ENCODE peak calls at places on chromosomes 12 and 14, in seven cellular contexts. One of them, this sample, is unnamed.

GRCh38 chr14:64973026-64973442 is 898 bp upstream of the RAB15 start:
- DNase-seq in glomerular endothelial cell: no peak
- DNase-seq in CD8-positive, alpha-beta memory T cell: no peak
- DNase-seq in pancreas: no peak
- DNase-seq in neural progenitor cell: no peak
- DNase-seq in Peyer's patch: no peak
- DNase-seq in lung: no peak
- DNase-seq in this sample: no peak

GRCh38 chr12:82461393-82461792 is 103.1 kb downstream of the METTL25 start:
- DNase-seq in glomerular endothelial cell: peak
- DNase-seq in CD8-positive, alpha-beta memory T cell: no peak
- DNase-seq in pancreas: no peak
- DNase-seq in neural progenitor cell: no peak
- DNase-seq in Peyer's patch: no peak
- DNase-seq in lung: no peak
- DNase-seq in this sample: no peak

GRCh38 chr14:49732896-49733295 is 35.1 kb upstream of the KLHDC2 start:
- DNase-seq in glomerular endothelial cell: no peak
- DNase-seq in CD8-positive, alpha-beta memory T cell: no peak
- DNase-seq in pancreas: no peak
- DNase-seq in neural progenitor cell: no peak
- DNase-seq in Peyer's patch: no peak
- DNase-seq in lung: no peak
- DNase-seq in this sample: no peak

GRCh38 chr14:67440513-67440912 is 28.5 kb upstream of the PLEK2 start:
- DNase-seq in glomerular endothelial cell: no peak
- DNase-seq in CD8-positive, alpha-beta memory T cell: no peak
- DNase-seq in pancreas: peak
- DNase-seq in neural progenitor cell: no peak
- DNase-seq in Peyer's patch: no peak
- DNase-seq in lung: no peak
- DNase-seq in this sample: peak

GRCh38 chr12:111363578-111363977 is 5.3 kb downstream of the PHETA1 start:
- DNase-seq in glomerular endothelial cell: no peak
- DNase-seq in CD8-positive, alpha-beta memory T cell: no peak
- DNase-seq in pancreas: no peak
- DNase-seq in neural progenitor cell: no peak
- DNase-seq in Peyer's patch: no peak
- DNase-seq in lung: no peak
- DNase-seq in this sample: no peak

GRCh38 chr14:50331596-50331995 is 19.5 kb downstream of the DMAC2L start:
- DNase-seq in glomerular endothelial cell: no peak
- DNase-seq in CD8-positive, alpha-beta memory T cell: no peak
- DNase-seq in pancreas: no peak
- DNase-seq in neural progenitor cell: no peak
- DNase-seq in Peyer's patch: no peak
- DNase-seq in lung: no peak
- DNase-seq in this sample: no peak

GRCh38 chr12:122523846-122524718 is 2.7 kb downstream of the RSRC2 start:
- DNase-seq in glomerular endothelial cell: no peak
- DNase-seq in CD8-positive, alpha-beta memory T cell: no peak
- DNase-seq in pancreas: no peak
- DNase-seq in neural progenitor cell: no peak
- DNase-seq in Peyer's patch: no peak
- DNase-seq in lung: no peak
- DNase-seq in this sample: no peak

GRCh38 chr12:34406228-34406995 is 384.1 kb downstream of the ALG10 start:
- DNase-seq in glomerular endothelial cell: no peak
- DNase-seq in CD8-positive, alpha-beta memory T cell: no peak
- DNase-seq in pancreas: peak
- DNase-seq in neural progenitor cell: no peak
- DNase-seq in Peyer's patch: peak
- DNase-seq in lung: no peak
- DNase-seq in this sample: no peak

GRCh38 chr12:62978768-62979167 is 43.8 kb upstream of the PPM1H start:
- DNase-seq in glomerular endothelial cell: no peak
- DNase-seq in CD8-positive, alpha-beta memory T cell: no peak
- DNase-seq in pancreas: no peak
- DNase-seq in neural progenitor cell: no peak
- DNase-seq in Peyer's patch: no peak
- DNase-seq in lung: no peak
- DNase-seq in this sample: no peak

GRCh38 chr12:65685514-65685913 is 138.8 kb upstream of the HMGA2 start:
- DNase-seq in glomerular endothelial cell: peak
- DNase-seq in CD8-positive, alpha-beta memory T cell: no peak
- DNase-seq in pancreas: no peak
- DNase-seq in neural progenitor cell: no peak
- DNase-seq in Peyer's patch: no peak
- DNase-seq in lung: no peak
- DNase-seq in this sample: no peak

GRCh38 chr12:6370576-6370935 is 4.8 kb downstream of the SCNN1A start:
- DNase-seq in glomerular endothelial cell: no peak
- DNase-seq in CD8-positive, alpha-beta memory T cell: no peak
- DNase-seq in pancreas: no peak
- DNase-seq in neural progenitor cell: no peak
- DNase-seq in Peyer's patch: peak
- DNase-seq in lung: no peak
- DNase-seq in this sample: no peak

GRCh38 chr14:51823706-51824105 is 36.7 kb upstream of the GNG2 start:
- DNase-seq in glomerular endothelial cell: no peak
- DNase-seq in CD8-positive, alpha-beta memory T cell: no peak
- DNase-seq in pancreas: no peak
- DNase-seq in neural progenitor cell: no peak
- DNase-seq in Peyer's patch: no peak
- DNase-seq in lung: no peak
- DNase-seq in this sample: no peak

GRCh38 chr14:44316647-44317432 is 190.2 kb downstream of the FSCB start:
- DNase-seq in glomerular endothelial cell: peak
- DNase-seq in CD8-positive, alpha-beta memory T cell: no peak
- DNase-seq in pancreas: no peak
- DNase-seq in neural progenitor cell: no peak
- DNase-seq in Peyer's patch: no peak
- DNase-seq in lung: no peak
- DNase-seq in this sample: no peak

GRCh38 chr14:56555921-56556570 is 23.6 kb upstream of the TMEM260 start:
- DNase-seq in glomerular endothelial cell: no peak
- DNase-seq in CD8-positive, alpha-beta memory T cell: no peak
- DNase-seq in pancreas: no peak
- DNase-seq in neural progenitor cell: peak
- DNase-seq in Peyer's patch: no peak
- DNase-seq in lung: no peak
- DNase-seq in this sample: no peak

GRCh38 chr14:86203843-86204242 is 673.9 kb downstream of the FLRT2 start:
- DNase-seq in glomerular endothelial cell: no peak
- DNase-seq in CD8-positive, alpha-beta memory T cell: no peak
- DNase-seq in pancreas: no peak
- DNase-seq in neural progenitor cell: no peak
- DNase-seq in Peyer's patch: no peak
- DNase-seq in lung: no peak
- DNase-seq in this sample: no peak

GRCh38 chr14:105315941-105316562 is 1.5 kb downstream of the PACS2 start:
- DNase-seq in glomerular endothelial cell: no peak
- DNase-seq in CD8-positive, alpha-beta memory T cell: no peak
- DNase-seq in pancreas: no peak
- DNase-seq in neural progenitor cell: no peak
- DNase-seq in Peyer's patch: peak
- DNase-seq in lung: no peak
- DNase-seq in this sample: no peak

GRCh38 chr12:13383379-13383778 is 186.9 kb downstream of the EMP1 start:
- DNase-seq in glomerular endothelial cell: no peak
- DNase-seq in CD8-positive, alpha-beta memory T cell: no peak
- DNase-seq in pancreas: no peak
- DNase-seq in neural progenitor cell: no peak
- DNase-seq in Peyer's patch: peak
- DNase-seq in lung: peak
- DNase-seq in this sample: no peak

GRCh38 chr12:47736877-47737676 is 11.8 kb upstream of the ENDOU start:
- DNase-seq in glomerular endothelial cell: no peak
- DNase-seq in CD8-positive, alpha-beta memory T cell: no peak
- DNase-seq in pancreas: peak
- DNase-seq in neural progenitor cell: no peak
- DNase-seq in Peyer's patch: no peak
- DNase-seq in lung: peak
- DNase-seq in this sample: peak

GRCh38 chr14:85532981-85533820 is 3.3 kb downstream of the FLRT2 start:
- DNase-seq in glomerular endothelial cell: no peak
- DNase-seq in CD8-positive, alpha-beta memory T cell: no peak
- DNase-seq in pancreas: peak
- DNase-seq in neural progenitor cell: peak
- DNase-seq in Peyer's patch: peak
- DNase-seq in lung: no peak
- DNase-seq in this sample: peak

GRCh38 chr12:175759-176158 is 38.2 kb downstream of the SLC6A12 start:
- DNase-seq in glomerular endothelial cell: no peak
- DNase-seq in CD8-positive, alpha-beta memory T cell: no peak
- DNase-seq in pancreas: no peak
- DNase-seq in neural progenitor cell: no peak
- DNase-seq in Peyer's patch: no peak
- DNase-seq in lung: no peak
- DNase-seq in this sample: no peak

GRCh38 chr12:75099215-75099614 is 110.4 kb downstream of the KCNC2 start:
- DNase-seq in glomerular endothelial cell: no peak
- DNase-seq in CD8-positive, alpha-beta memory T cell: no peak
- DNase-seq in pancreas: no peak
- DNase-seq in neural progenitor cell: no peak
- DNase-seq in Peyer's patch: no peak
- DNase-seq in lung: no peak
- DNase-seq in this sample: no peak

GRCh38 chr12:25648460-25648859 is 95.4 kb upstream of the LMNTD1 start:
- DNase-seq in glomerular endothelial cell: peak
- DNase-seq in CD8-positive, alpha-beta memory T cell: no peak
- DNase-seq in pancreas: no peak
- DNase-seq in neural progenitor cell: peak
- DNase-seq in Peyer's patch: no peak
- DNase-seq in lung: peak
- DNase-seq in this sample: peak

GRCh38 chr14:56145965-56146364 is 27.8 kb downstream of the PELI2 start:
- DNase-seq in glomerular endothelial cell: no peak
- DNase-seq in CD8-positive, alpha-beta memory T cell: no peak
- DNase-seq in pancreas: no peak
- DNase-seq in neural progenitor cell: no peak
- DNase-seq in Peyer's patch: no peak
- DNase-seq in lung: no peak
- DNase-seq in this sample: no peak

GRCh38 chr12:113040722-113041168 is 15.8 kb upstream of the DTX1 start:
- DNase-seq in glomerular endothelial cell: peak
- DNase-seq in CD8-positive, alpha-beta memory T cell: no peak
- DNase-seq in pancreas: no peak
- DNase-seq in neural progenitor cell: no peak
- DNase-seq in Peyer's patch: no peak
- DNase-seq in lung: peak
- DNase-seq in this sample: no peak

GRCh38 chr12:96502477-96502876 is 13.1 kb downstream of the CFAP54 start:
- DNase-seq in glomerular endothelial cell: no peak
- DNase-seq in CD8-positive, alpha-beta memory T cell: no peak
- DNase-seq in pancreas: no peak
- DNase-seq in neural progenitor cell: no peak
- DNase-seq in Peyer's patch: no peak
- DNase-seq in lung: no peak
- DNase-seq in this sample: no peak

GRCh38 chr14:61994589-61994988 is 232.4 kb downstream of the SNAPC1 start:
- DNase-seq in glomerular endothelial cell: no peak
- DNase-seq in CD8-positive, alpha-beta memory T cell: no peak
- DNase-seq in pancreas: no peak
- DNase-seq in neural progenitor cell: no peak
- DNase-seq in Peyer's patch: no peak
- DNase-seq in lung: no peak
- DNase-seq in this sample: no peak

GRCh38 chr14:102971836-102972606 is 49.6 kb downstream of the AMN start:
- DNase-seq in glomerular endothelial cell: no peak
- DNase-seq in CD8-positive, alpha-beta memory T cell: no peak
- DNase-seq in pancreas: peak
- DNase-seq in neural progenitor cell: no peak
- DNase-seq in Peyer's patch: no peak
- DNase-seq in lung: no peak
- DNase-seq in this sample: no peak

GRCh38 chr12:113030875-113031525 is 25.5 kb upstream of the DTX1 start:
- DNase-seq in glomerular endothelial cell: peak
- DNase-seq in CD8-positive, alpha-beta memory T cell: no peak
- DNase-seq in pancreas: no peak
- DNase-seq in neural progenitor cell: peak
- DNase-seq in Peyer's patch: no peak
- DNase-seq in lung: no peak
- DNase-seq in this sample: peak

GRCh38 chr12:77615331-77615730 is 215.4 kb upstream of the NAV3 start:
- DNase-seq in glomerular endothelial cell: no peak
- DNase-seq in CD8-positive, alpha-beta memory T cell: no peak
- DNase-seq in pancreas: no peak
- DNase-seq in neural progenitor cell: peak
- DNase-seq in Peyer's patch: no peak
- DNase-seq in lung: no peak
- DNase-seq in this sample: no peak

This sample was measured in prostate gland.